ENCODE peak calls at places on chromosomes 12 and 14, in six cellular contexts. E is tibial artery; G is activated CD8-positive, alpha-beta memory T cell treated with anti-CD3 and anti-CD28 coated beads for 24 hours; L is iPS DF 6.9; S is pancreas; F is naive thymus-derived CD8-positive, alpha-beta T cell. U is an unnamed sample.

GRCh38 chr12:53899230-53899629 is 39.4 kb upstream of the HOXC13 start:
- DNase-seq in S (no peak), E (no peak), G (no peak), L (no peak), F (no peak), U (no peak)

GRCh38 chr12:127295630-127296029 is 971.3 kb upstream of the TMEM132C start:
- DNase-seq in E (no peak), S (no peak), G (no peak), L (no peak), F (no peak), U (no peak)

GRCh38 chr14:72443256-72443655 is 450.6 kb downstream of the DPF3 start:
- DNase-seq in L (no peak), F (no peak), E (no peak), G (no peak), S (no peak), U (no peak)

GRCh38 chr12:98373982-98374381 is 141.4 kb upstream of the TMPO start:
- DNase-seq in E (no peak), S (no peak), F (no peak), G (no peak), L (no peak), U (no peak)

GRCh38 chr12:120748242-120748641 is 22.6 kb downstream of the ACADS start:
- DNase-seq in S (no peak), L (no peak), F (no peak), E (no peak), G (no peak), U (no peak)

GRCh38 chr12:66352197-66352596 is 49.9 kb downstream of the HELB start:
- DNase-seq in F (no peak), L (peak), E (no peak), S (no peak), G (no peak), U (no peak)

GRCh38 chr12:7628401-7628961 is 37.2 kb downstream of the APOBEC1 start:
- DNase-seq in F (no peak), G (no peak), E (no peak), S (no peak), L (no peak), U (no peak)

GRCh38 chr14:96400495-96400894 is 8.6 kb downstream of the AK7 start:
- DNase-seq in F (no peak), S (no peak), E (no peak), L (no peak), G (no peak), U (no peak)

GRCh38 chr12:663293-663871 is at the start of gene NINJ2:
- DNase-seq in F (no peak), G (no peak), S (no peak), E (no peak), L (no peak), U (no peak)

GRCh38 chr14:102541771-102542170 is 32.2 kb upstream of the ANKRD9 start:
- DNase-seq in S (no peak), F (no peak), E (no peak), G (no peak), L (no peak), U (no peak)

GRCh38 chr14:68986926-68987652 is 8.0 kb upstream of the ACTN1 start:
- DNase-seq in L (no peak), E (no peak), G (no peak), F (no peak), S (no peak), U (no peak)

GRCh38 chr12:130280226-130280625 is 57.5 kb upstream of the PIWIL1 start:
- DNase-seq in L (no peak), F (no peak), G (no peak), E (no peak), S (no peak), U (no peak)

GRCh38 chr14:48622980-48623379 is 947.6 kb upstream of the MDGA2 start:
- DNase-seq in L (no peak), G (no peak), F (no peak), S (no peak), E (no peak), U (no peak)

GRCh38 chr14:68981124-68981523 is 2.0 kb upstream of the ACTN1 start:
- DNase-seq in E (no peak), G (no peak), S (no peak), L (no peak), F (no peak), U (no peak)

GRCh38 chr14:91396959-91397815 is 20.4 kb downstream of the CCDC88C start:
- DNase-seq in G (peak), F (peak), L (no peak), E (no peak), S (peak), U (peak)

GRCh38 chr12:69440016-69440415 is 30.2 kb upstream of the FRS2 start:
- DNase-seq in E (no peak), F (no peak), L (no peak), S (no peak), G (no peak), U (no peak)

GRCh38 chr14:65255583-65256443 is 153.5 kb upstream of the MAX start:
- DNase-seq in S (peak), F (peak), L (peak), G (no peak), E (no peak), U (no peak)

GRCh38 chr14:94125659-94126418 is 3.6 kb downstream of the IFI27L2 start:
- DNase-seq in F (no peak), E (no peak), L (no peak), G (peak), S (no peak), U (peak)

GRCh38 chr12:115763982-115764621 is 513.4 kb downstream of the MED13L start:
- DNase-seq in E (no peak), F (no peak), S (no peak), L (no peak), G (no peak), U (no peak)

GRCh38 chr12:119168721-119169120 is 10.0 kb upstream of the HSPB8 start:
- DNase-seq in L (no peak), G (no peak), S (no peak), E (no peak), F (no peak), U (no peak)

GRCh38 chr14:101821528-101821927 is 60.0 kb downstream of the PPP2R5C start:
- DNase-seq in G (peak), F (peak), S (no peak), L (no peak), E (no peak), U (no peak)

GRCh38 chr14:59455411-59455810 is 9.8 kb downstream of the GPR135 start:
- DNase-seq in L (no peak), F (no peak), E (no peak), S (no peak), G (no peak), U (no peak)

GRCh38 chr12:94609917-94610443 is 40.4 kb downstream of the TMCC3 start:
- DNase-seq in G (no peak), L (no peak), E (no peak), F (no peak), S (no peak), U (no peak)

GRCh38 chr14:81018714-81019512 is 63.5 kb downstream of the TSHR start:
- DNase-seq in L (no peak), G (no peak), E (no peak), F (no peak), S (no peak), U (no peak)

GRCh38 chr14:88233915-88234314 is 89.2 kb downstream of the KCNK10 start:
- DNase-seq in E (no peak), L (peak), F (no peak), G (no peak), S (no peak), U (no peak)

GRCh38 chr12:125185740-125186470 is 120.7 kb downstream of the AACS start:
- DNase-seq in E (peak), L (no peak), G (peak), S (peak), F (no peak), U (no peak)

GRCh38 chr12:121806556-121807308 is 2.9 kb downstream of the SETD1B start:
- DNase-seq in G (no peak), E (no peak), S (no peak), F (no peak), L (no peak), U (no peak)

GRCh38 chr12:3127832-3128231 is 50.7 kb downstream of the TSPAN9 start:
- DNase-seq in E (no peak), S (no peak), G (no peak), L (no peak), F (no peak), U (no peak)

U was measured in posterior vena cava.